ENCODE peak calls at places on chromosomes 6 and 20, in eight cellular contexts. K is left lung; X is psoas muscle; B is dorsolateral prefrontal cortex; Q is lower lobe of right lung; Z is CD8-positive, alpha-beta T cell; D is ovary; V is fibroblast of lung. G is an unnamed sample.

GRCh38 chr20:6469695-6470094 is 297.8 kb upstream of the BMP2 start:
- DNase-seq in K (no peak), X (no peak), B (no peak), Q (no peak), Z (no peak), D (no peak), V (no peak), G (no peak)

GRCh38 chr20:5612476-5613291 is 137.5 kb upstream of the SHLD1 start:
- DNase-seq in K (no peak), X (no peak), B (no peak), Q (no peak), Z (no peak), D (no peak), V (peak; percentile 78), G (no peak)

GRCh38 chr6:1869766-1870165 is 260.1 kb downstream of the FOXC1 start:
- DNase-seq in K (no peak), X (no peak), B (no peak), Q (no peak), Z (no peak), D (no peak), V (no peak), G (no peak)

GRCh38 chr6:104710543-104711335 is 149.0 kb downstream of the HACE1 start:
- DNase-seq in K (no peak), X (no peak), B (no peak), Q (no peak), Z (no peak), D (no peak), V (no peak), G (no peak)

GRCh38 chr6:14077193-14077853 is 40.2 kb upstream of the CD83 start:
- DNase-seq in K (no peak), X (no peak), B (no peak), Q (no peak), Z (no peak), D (no peak), V (peak; percentile 25), G (no peak)

GRCh38 chr6:36441307-36441894 is 1.3 kb downstream of the PXT1 start:
- DNase-seq in K (peak; percentile 96), X (peak; percentile 93), B (peak; percentile 91), Q (peak; percentile 94), Z (peak; percentile 80), D (peak; percentile 94), V (peak; percentile 99), G (peak; percentile 95)

GRCh38 chr6:170295519-170296422 is 4.9 kb upstream of the DLL1 start:
- DNase-seq in K (no peak), X (no peak), B (no peak), Q (peak; percentile 55), Z (peak; percentile 50), D (no peak), V (no peak), G (no peak)

GRCh38 chr20:39822667-39823066 is 860.5 kb downstream of the DHX35 start:
- DNase-seq in K (no peak), X (no peak), B (no peak), Q (no peak), Z (no peak), D (no peak), V (peak; percentile 84), G (no peak)

GRCh38 chr6:39576556-39577303 is 148.5 kb downstream of the KIF6 start:
- DNase-seq in K (no peak), X (no peak), B (no peak), Q (no peak), Z (no peak), D (no peak), V (no peak), G (no peak)

GRCh38 chr6:104589940-104590339 is 269.8 kb downstream of the HACE1 start:
- DNase-seq in K (no peak), X (no peak), B (no peak), Q (no peak), Z (no peak), D (no peak), V (no peak), G (no peak)

GRCh38 chr6:99814230-99814928 is 179.6 kb downstream of the MCHR2 start:
- DNase-seq in K (no peak), X (no peak), B (no peak), Q (no peak), Z (no peak), D (no peak), V (no peak), G (no peak)

GRCh38 chr20:34824026-34824860 is 1.2 kb downstream of the NCOA6 start:
- DNase-seq in K (peak; percentile 79), X (peak; percentile 46), B (peak; percentile 17), Q (peak; percentile 73), Z (peak; percentile 72), D (peak; percentile 19), V (peak; percentile 45), G (peak; percentile 86)

GRCh38 chr6:166595949-166596348 is 9.5 kb upstream of the RAMACL start:
- DNase-seq in K (no peak), X (no peak), B (no peak), Q (no peak), Z (no peak), D (no peak), V (no peak), G (no peak)

GRCh38 chr6:93679836-93680235 is 260.5 kb upstream of the EPHA7 start:
- DNase-seq in K (no peak), X (no peak), B (no peak), Q (no peak), Z (no peak), D (no peak), V (peak; percentile 15), G (no peak)

GRCh38 chr6:36610041-36610440 is 15.9 kb downstream of the SRSF3 start:
- DNase-seq in K (no peak), X (no peak), B (no peak), Q (peak; percentile 18), Z (no peak), D (no peak), V (no peak), G (no peak)

GRCh38 chr6:5529015-5529414 is 267.7 kb downstream of the FARS2 start:
- DNase-seq in K (no peak), X (no peak), B (no peak), Q (no peak), Z (no peak), D (no peak), V (no peak), G (no peak)

GRCh38 chr6:168583821-168584220 is 142.8 kb downstream of the SMOC2 start:
- DNase-seq in K (peak; percentile 49), X (no peak), B (no peak), Q (no peak), Z (no peak), D (peak; percentile 42), V (no peak), G (no peak)

GRCh38 chr20:10061641-10062040 is 26.9 kb downstream of the ANKEF1 start:
- DNase-seq in K (no peak), X (no peak), B (no peak), Q (no peak), Z (no peak), D (no peak), V (no peak), G (no peak)

DNA sequence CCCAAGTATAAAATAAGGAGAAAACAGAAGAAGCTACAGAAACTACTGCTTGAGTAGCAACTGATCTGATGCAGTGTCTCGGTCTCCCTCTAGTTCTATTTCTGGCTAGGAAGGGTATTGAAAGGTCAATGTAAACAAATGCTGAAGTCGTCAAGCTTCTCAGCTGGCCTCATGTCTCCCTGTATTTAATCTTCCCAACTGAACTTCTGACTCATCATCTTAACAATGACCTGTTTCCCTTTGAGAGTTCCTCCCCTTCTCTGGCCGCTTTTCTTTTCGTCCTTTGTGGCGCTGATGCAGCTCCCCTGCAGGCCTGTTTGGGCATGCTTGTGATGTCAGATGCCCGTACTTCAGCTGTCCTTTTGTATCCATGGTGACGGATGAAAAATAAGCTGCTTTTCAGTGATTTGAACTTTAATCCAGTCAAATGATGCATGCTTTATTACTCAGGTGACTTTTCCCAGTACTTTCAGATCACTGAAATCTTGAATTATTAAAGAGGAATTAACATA is 7.8 kb upstream of the LCA5 start:
- DNase-seq in K (peak; percentile 67), X (peak; percentile 65), B (peak; percentile 68), Q (peak; percentile 67), Z (no peak), D (peak; percentile 74), V (peak; percentile 100), G (peak; percentile 94)
- H3K27ac ChIP-seq in K (peak overlapping the region; percentile 77), X (peak overlapping the region; percentile 82), B (peak overlapping the region; percentile 85), Q (peak overlapping the region; percentile 50), Z (no peak overlapping the region), D (peak overlapping the region; percentile 55), V (peak overlapping the region; percentile 79), G (peak overlapping the region; percentile 62)

GRCh38 chr6:109977791-109978173 is 329 bp upstream of the GPR6 start:
- DNase-seq in K (no peak), X (no peak), B (no peak), Q (no peak), Z (no peak), D (no peak), V (no peak), G (peak; percentile 64)
- H3K4me3 ChIP-seq in K (no peak overlapping the region), X (no peak overlapping the region), B (peak overlapping the region; percentile 43), Q (no peak overlapping the region), Z (no peak overlapping the region), D (no peak overlapping the region), V (no peak overlapping the region), G (peak overlapping the region; percentile 68)

DNA sequence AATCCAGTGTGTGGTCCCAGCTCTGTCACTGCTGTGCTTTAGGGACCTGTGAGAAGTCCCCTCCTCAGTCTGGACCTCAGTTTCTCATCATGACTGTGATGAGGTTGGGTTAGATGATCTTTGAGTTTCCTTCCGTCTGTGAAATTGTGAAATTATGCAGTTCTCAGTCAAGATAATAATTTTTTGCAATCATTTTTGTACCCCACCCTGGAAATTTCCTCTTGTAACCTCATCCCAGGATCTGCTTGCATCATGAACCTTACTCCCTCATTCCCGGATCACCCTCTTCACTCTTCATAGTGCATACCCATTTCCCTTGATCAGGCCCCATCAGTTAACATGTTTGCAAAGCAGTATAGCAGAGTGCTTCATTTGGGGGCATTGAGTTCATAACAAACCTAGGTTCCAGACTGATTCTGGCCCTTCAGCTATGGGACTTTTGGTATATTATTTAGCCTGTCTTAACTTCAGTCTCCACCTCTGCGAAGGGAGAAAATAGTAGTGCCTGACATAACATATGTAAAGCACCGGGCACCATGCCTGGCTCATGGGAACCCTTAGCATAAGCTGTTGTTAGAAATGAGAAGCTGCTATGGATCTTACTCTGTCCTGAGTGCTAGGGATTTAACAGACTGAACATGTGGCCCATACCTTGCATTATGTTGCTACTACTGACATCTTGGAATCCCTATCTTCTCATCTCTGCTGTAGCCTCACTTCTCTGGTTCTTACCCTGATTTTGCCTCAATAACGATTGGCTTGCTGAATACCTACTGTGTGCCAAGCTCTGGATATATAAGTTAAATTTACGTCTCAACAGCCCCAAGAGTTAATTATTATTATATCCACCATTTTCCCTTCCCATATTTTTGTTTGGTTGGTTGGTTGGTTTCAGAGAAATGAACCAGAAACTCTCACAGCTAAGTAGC is 1.4 kb downstream of the ZNF76 start:
- DNase-seq in K (no peak), X (no peak), B (no peak), Q (no peak), Z (no peak), D (no peak), V (no peak), G (no peak)
- H3K27ac ChIP-seq in K (peak overlapping the region; percentile 98), X (peak overlapping the region; percentile 99), B (peak overlapping the region; percentile 90), Q (peak overlapping the region; percentile 98), Z (peak overlapping the region; percentile 88), D (peak overlapping the region; percentile 99), V (peak overlapping the region; percentile 99), G (peak overlapping the region; percentile 98)

DNA sequence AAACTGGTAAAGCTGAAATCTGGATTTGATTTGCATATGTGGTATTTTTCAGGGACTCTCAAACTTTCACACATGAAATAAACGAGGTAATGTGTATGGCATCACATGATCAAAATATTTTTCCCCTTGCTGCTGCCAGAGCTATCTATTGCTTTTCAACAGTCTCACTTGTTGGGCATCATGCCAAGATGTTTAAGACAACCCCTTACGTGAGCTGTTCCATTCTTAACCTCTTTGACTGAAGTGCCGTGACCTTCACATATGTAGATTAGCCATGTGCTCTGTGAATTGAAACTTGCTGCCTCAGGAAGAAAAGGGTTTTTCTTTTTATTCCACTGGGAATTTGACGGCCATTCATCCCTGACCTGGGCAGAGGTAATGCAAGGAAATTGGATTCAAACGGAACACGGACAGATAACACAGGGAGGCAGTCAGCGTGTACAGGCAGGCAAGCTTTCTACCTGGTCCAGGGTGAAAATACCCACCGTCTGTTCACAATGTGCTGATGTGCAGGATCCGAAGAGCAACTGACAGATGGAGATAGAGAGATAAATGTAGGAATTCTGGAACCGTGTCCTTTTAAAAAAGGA is 14.2 kb downstream of the ARID1B start:
- DNase-seq in K (no peak), X (no peak), B (no peak), Q (no peak), Z (peak; percentile 29), D (no peak), V (peak; percentile 62), G (peak; percentile 38)
- H3K4me3 ChIP-seq in K (no peak overlapping the region), X (peak overlapping the region; percentile 43), B (no peak overlapping the region), Q (no peak overlapping the region), Z (no peak overlapping the region), D (no peak overlapping the region), V (no peak overlapping the region), G (no peak overlapping the region)